ENCODE peak calls at places on chromosomes 2 and 18, in four cellular contexts. F is WTC11, R is GM06990, I is neural crest cell. V is an unnamed sample.

GRCh38 chr2:52391576-52391975 is 1359.6 kb upstream of the NRXN1 start:
- DNase-seq in R (no peak), I (no peak), F (no peak), V (no peak)

GRCh38 chr18:41140506-41140905 is 814.5 kb upstream of the PIK3C3 start:
- DNase-seq in F (no peak), I (no peak), R (no peak), V (no peak)

GRCh38 chr18:26336572-26336971 is 110.3 kb downstream of the TAF4B start:
- DNase-seq in R (no peak), I (no peak), F (no peak), V (no peak)

GRCh38 chr2:11234309-11234708 is 79.0 kb downstream of the SLC66A3 start:
- DNase-seq in I (no peak), R (no peak), F (no peak), V (peak; percentile 18)

GRCh38 chr18:43049021-43049420 is 66.5 kb downstream of the RIT2 start:
- DNase-seq in F (no peak), I (no peak), R (no peak), V (no peak)

GRCh38 chr2:26693287-26693849 is 846 bp downstream of the KCNK3 start:
- DNase-seq in F (no peak), R (no peak), I (no peak), V (no peak)

GRCh38 chr2:36911012-36911411 is 55.3 kb downstream of the STRN start:
- DNase-seq in I (no peak), R (no peak), F (no peak), V (no peak)

GRCh38 chr2:26298638-26299393 is 47.1 kb upstream of the SELENOI start:
- DNase-seq in R (peak; percentile 47), I (no peak), F (no peak), V (no peak)

GRCh38 chr18:40006553-40007073 is 1948.4 kb upstream of the PIK3C3 start:
- DNase-seq in R (no peak), I (no peak), F (no peak), V (no peak)

GRCh38 chr2:86831537-86831936 is 30.1 kb downstream of the CD8B start:
- DNase-seq in F (no peak), I (no peak), R (no peak), V (no peak)

GRCh38 chr2:170716851-170717598 is 1.9 kb downstream of the SP5 start:
- DNase-seq in R (no peak), F (peak; percentile 83), I (peak; percentile 52), V (peak; percentile 54)

GRCh38 chr2:120948662-120949011 is 213.0 kb downstream of the GLI2 start:
- DNase-seq in F (no peak), R (no peak), I (no peak), V (no peak)

GRCh38 chr2:120947982-120948661 is 212.5 kb downstream of the GLI2 start:
- DNase-seq in R (no peak), I (no peak), F (no peak), V (no peak)

GRCh38 chr2:120947327-120947726 is 211.7 kb downstream of the GLI2 start:
- DNase-seq in F (no peak), R (no peak), I (no peak), V (no peak)

GRCh38 chr2:120949957-120950590 is 214.4 kb downstream of the GLI2 start:
- DNase-seq in I (no peak), R (no peak), F (no peak), V (no peak)

GRCh38 chr2:120949027-120949956 is 213.6 kb downstream of the GLI2 start:
- DNase-seq in F (no peak), R (no peak), I (no peak), V (no peak)
- TF ChIP-seq CTCF in F (no peak), R (peak; percentile 39), I (peak; percentile 34), V (no peak)

DNA sequence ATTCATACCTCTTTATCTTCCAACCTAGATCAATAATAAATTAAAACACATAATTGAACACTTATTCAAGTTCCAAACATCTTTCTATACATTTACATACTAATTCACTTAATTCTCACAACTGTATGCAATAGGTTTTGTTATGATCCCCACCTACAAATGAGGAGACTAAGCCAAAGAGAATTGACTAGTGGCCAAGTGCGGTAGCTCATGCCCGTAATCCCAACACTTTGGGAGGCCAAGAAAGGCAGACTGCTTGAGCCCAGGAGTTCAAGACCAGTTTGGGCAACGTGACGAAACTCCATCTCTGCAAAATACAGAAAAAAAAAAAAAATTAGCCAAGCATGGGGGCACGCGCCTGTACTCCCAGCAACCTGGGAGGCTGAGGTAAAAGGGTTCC is 36.8 kb downstream of the KCNG3 start:
- DNase-seq in F (peak; percentile 38), R (no peak), I (no peak), V (no peak)
- TF ChIP-seq CTCF in F (peak; percentile 41), R (peak; percentile 12), I (peak; percentile 48), V (no peak)

GRCh38 chr2:175621847-175622246 is 380.2 kb downstream of the LNPK start:
- DNase-seq in R (no peak), I (no peak), F (no peak), V (no peak)
- TF ChIP-seq CTCF in R (peak; percentile 6), I (no peak), F (no peak), V (no peak)

GRCh38 chr2:176652300-176653182 is 383.3 kb downstream of the MTX2 start:
- DNase-seq in I (no peak), R (no peak), F (no peak), V (peak; percentile 42)

GRCh38 chr2:176648691-176649297 is 379.6 kb downstream of the MTX2 start:
- DNase-seq in I (no peak), F (no peak), R (no peak), V (no peak)

GRCh38 chr2:176647325-176648155 is 378.3 kb downstream of the MTX2 start:
- DNase-seq in I (no peak), F (no peak), R (no peak), V (no peak)

GRCh38 chr2:176650811-176651559 is 381.7 kb downstream of the MTX2 start:
- DNase-seq in I (no peak), R (no peak), F (no peak), V (no peak)

DNA sequence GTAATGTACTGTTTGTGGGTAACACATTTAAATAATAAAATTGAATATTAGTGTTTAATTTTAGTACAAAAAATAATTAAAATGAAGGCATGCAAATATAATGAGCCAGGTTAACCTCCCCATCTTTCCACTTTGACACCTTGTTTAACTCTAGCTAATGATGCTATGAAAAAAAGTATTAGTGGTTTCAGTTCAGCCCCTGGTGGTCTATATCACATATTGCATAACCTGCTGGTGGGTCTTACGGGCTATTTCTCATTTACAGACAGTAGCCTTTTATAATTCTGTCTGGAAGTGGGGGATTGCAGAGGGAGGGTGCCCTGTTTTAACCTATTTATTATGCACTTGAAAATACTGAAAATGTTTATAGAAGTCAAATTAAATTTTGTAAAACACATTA is 380.9 kb downstream of the MTX2 start:
- DNase-seq in R (no peak), I (no peak), F (no peak), V (no peak)
- TF ChIP-seq CTCF in R (peak; percentile 8), I (peak; percentile 53), F (no peak), V (no peak)

GRCh38 chr18:44130365-44130942 is 550.2 kb upstream of the SETBP1 start:
- DNase-seq in F (peak; percentile 33), I (peak; percentile 34), R (no peak), V (peak; percentile 26)

GRCh38 chr18:44126598-44126997 is 554.1 kb upstream of the SETBP1 start:
- DNase-seq in F (no peak), I (no peak), R (no peak), V (no peak)

GRCh38 chr18:44133483-44133882 is 547.2 kb upstream of the SETBP1 start:
- DNase-seq in R (no peak), I (no peak), F (no peak), V (no peak)

GRCh38 chr18:44123743-44124142 is 556.9 kb upstream of the SETBP1 start:
- DNase-seq in F (no peak), R (peak; percentile 6), I (no peak), V (no peak)

GRCh38 chr18:44128365-44128764 is 552.3 kb upstream of the SETBP1 start:
- DNase-seq in I (no peak), F (no peak), R (no peak), V (no peak)
- TF ChIP-seq CTCF in I (no peak), F (no peak), R (no peak), V (no peak)

GRCh38 chr2:219881851-219882250 is 254.4 kb downstream of the SLC4A3 start:
- DNase-seq in F (no peak), I (no peak), R (no peak), V (no peak)

GRCh38 chr2:219887870-219888269 is 260.4 kb downstream of the SLC4A3 start:
- DNase-seq in R (no peak), I (no peak), F (no peak), V (no peak)

GRCh38 chr2:219886615-219887014 is 259.2 kb downstream of the SLC4A3 start:
- DNase-seq in R (no peak), F (no peak), I (no peak), V (no peak)
- TF ChIP-seq CTCF in R (no peak), F (no peak), I (peak; percentile 35), V (no peak)

GRCh38 chr18:4557502-4557901 is 102.4 kb upstream of the DLGAP1 start:
- DNase-seq in F (no peak), R (no peak), I (no peak), V (no peak)
- TF ChIP-seq CTCF in F (no peak), R (no peak), I (no peak), V (no peak)

DNA sequence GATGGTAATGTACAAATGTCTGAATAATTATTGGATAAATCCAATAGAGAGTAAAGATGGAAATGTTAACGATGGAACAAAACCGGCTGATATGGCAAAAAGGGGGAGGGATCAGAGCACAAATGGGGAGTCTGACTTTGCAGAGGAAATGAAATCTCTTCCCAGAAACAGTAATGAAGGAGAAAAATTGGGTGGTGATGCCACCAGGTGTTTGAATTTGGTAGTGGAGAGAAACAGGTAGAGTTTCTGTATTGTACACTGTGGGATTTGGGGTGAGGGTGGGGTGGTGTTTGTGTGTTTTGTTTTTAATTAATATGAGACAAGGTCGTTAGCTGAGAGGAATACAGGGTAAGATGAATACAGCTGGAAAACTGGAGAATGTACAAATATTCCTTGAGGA is 20.4 kb upstream of the XDH start:
- DNase-seq in I (no peak), F (no peak), R (no peak), V (no peak)
- TF ChIP-seq CTCF in I (no peak), F (no peak), R (peak; percentile 6), V (no peak)

GRCh38 chr2:118568682-118569081 is 278.8 kb downstream of the EN1 start:
- DNase-seq in R (no peak), I (no peak), F (no peak), V (no peak)
- TF ChIP-seq CTCF in R (no peak), I (no peak), F (no peak), V (no peak)

V was measured in GM10248.